ENCODE peak calls at places on chromosomes 6 and 20, in nine cellular contexts. N is GM12865; K is psoas muscle; T is H9; U is CD8-positive, alpha-beta memory T cell; G is Calu3; W is GDM1; R is substantia nigra; O is cardiac muscle cell. X is an unnamed sample.

GRCh38 chr20:49706548-49707517 is 6.8 kb downstream of the B4GALT5 start:
- DNase-seq in O (no peak), U (no peak), N (no peak), G (no peak), K (no peak), T (no peak), R (no peak), W (no peak), X (no peak)

GRCh38 chr6:14501240-14501639 is 383.7 kb downstream of the CD83 start:
- DNase-seq in K (no peak), R (no peak), U (no peak), T (no peak), O (no peak), G (no peak), W (no peak), N (no peak), X (no peak)

GRCh38 chr6:40734607-40735006 is 147.4 kb upstream of the LRFN2 start:
- DNase-seq in T (no peak), K (no peak), R (no peak), G (no peak), W (no peak), N (no peak), O (no peak), U (no peak), X (no peak)

GRCh38 chr6:108463789-108464188 is 96.9 kb upstream of the FOXO3 start:
- DNase-seq in T (no peak), O (peak), U (no peak), N (no peak), W (no peak), G (no peak), K (no peak), R (no peak), X (no peak)

GRCh38 chr6:144515761-144516160 is 230.6 kb downstream of the UTRN start:
- DNase-seq in R (no peak), K (no peak), G (no peak), U (no peak), T (no peak), W (no peak), O (no peak), N (no peak), X (no peak)

GRCh38 chr6:160040055-160040454 is 71.2 kb downstream of the IGF2R start:
- DNase-seq in W (no peak), G (no peak), T (no peak), U (no peak), N (no peak), R (no peak), O (no peak), K (no peak), X (no peak)

GRCh38 chr6:143549630-143550268 is 38.2 kb upstream of the FUCA2 start:
- DNase-seq in N (peak), R (no peak), W (no peak), K (no peak), T (no peak), G (no peak), U (no peak), O (no peak), X (no peak)

GRCh38 chr20:8795404-8795803 is 273.5 kb upstream of the PLCB4 start:
- DNase-seq in T (no peak), U (no peak), O (peak), K (no peak), G (no peak), R (no peak), N (peak), W (no peak), X (no peak)

GRCh38 chr20:11935754-11936551 is 18.3 kb downstream of the BTBD3 start:
- DNase-seq in T (no peak), R (no peak), W (no peak), G (no peak), O (no peak), K (no peak), N (no peak), U (no peak), X (no peak)

GRCh38 chr6:163455553-163455952 is 41.0 kb downstream of the QKI start:
- DNase-seq in O (no peak), K (no peak), U (no peak), N (no peak), G (no peak), T (no peak), W (no peak), R (no peak), X (no peak)

GRCh38 chr6:145648149-145648548 is 87.2 kb downstream of the EPM2A start:
- DNase-seq in R (no peak), W (no peak), O (no peak), N (no peak), G (no peak), U (no peak), T (no peak), K (no peak), X (no peak)

GRCh38 chr6:36592221-36592655 is 1.9 kb upstream of the SRSF3 start:
- DNase-seq in N (peak), W (no peak), G (no peak), K (no peak), T (no peak), O (no peak), U (peak), R (no peak), X (peak)

GRCh38 chr20:51445591-51445990 is 96.9 kb downstream of the NFATC2 start:
- DNase-seq in K (no peak), N (no peak), R (no peak), O (no peak), T (no peak), G (no peak), U (no peak), W (no peak), X (no peak)

GRCh38 chr6:166559211-166559610 is 27.3 kb downstream of the RAMACL start:
- DNase-seq in G (no peak), N (no peak), O (peak), R (no peak), T (no peak), W (no peak), U (no peak), K (no peak), X (no peak)

GRCh38 chr20:44067650-44068081 is 119.3 kb downstream of the JPH2 start:
- DNase-seq in R (no peak), U (no peak), W (no peak), T (no peak), K (no peak), N (no peak), G (no peak), O (no peak), X (no peak)

GRCh38 chr6:102981631-102982030 is 1588.1 kb downstream of the GRIK2 start:
- DNase-seq in K (no peak), T (no peak), W (no peak), G (no peak), U (no peak), O (no peak), R (no peak), N (no peak), X (no peak)

GRCh38 chr6:142975272-142975805 is 30.4 kb upstream of the HIVEP2 start:
- DNase-seq in K (no peak), T (no peak), N (no peak), U (no peak), G (no peak), O (no peak), W (no peak), R (no peak), X (no peak)

GRCh38 chr6:146347690-146348089 is 195.9 kb upstream of the RAB32 start:
- DNase-seq in K (no peak), T (no peak), O (no peak), G (no peak), W (no peak), U (no peak), N (no peak), R (no peak), X (no peak)

GRCh38 chr6:38715016-38715809 is at the start of gene DNAH8:
- DNase-seq in T (no peak), K (no peak), O (peak), U (no peak), W (no peak), R (no peak), G (peak), N (no peak), X (no peak)

GRCh38 chr6:13523826-13524622 is 36.6 kb upstream of the GFOD1 start:
- DNase-seq in N (no peak), U (no peak), G (no peak), O (no peak), W (no peak), T (no peak), K (no peak), R (no peak), X (peak)

GRCh38 chr6:62808575-62809293 is 402.5 kb upstream of the FKBP1C start:
- DNase-seq in U (no peak), R (no peak), T (no peak), K (no peak), G (no peak), O (no peak), W (no peak), N (no peak), X (no peak)

GRCh38 chr6:21846541-21847451 is 253.2 kb downstream of the SOX4 start:
- DNase-seq in O (no peak), R (no peak), W (no peak), G (peak), K (no peak), N (peak), U (no peak), T (peak), X (peak)

GRCh38 chr6:23477576-23477975 is 648.4 kb upstream of the NRSN1 start:
- DNase-seq in U (no peak), N (no peak), K (no peak), T (no peak), O (no peak), W (no peak), R (no peak), G (no peak), X (no peak)

GRCh38 chr6:13712485-13712990 is 903 bp upstream of the RANBP9 start:
- DNase-seq in G (no peak), R (no peak), T (no peak), U (no peak), W (no peak), O (peak), N (peak), K (no peak), X (peak)

GRCh38 chr6:161631676-161632194 is 357.9 kb upstream of the AGPAT4 start:
- DNase-seq in U (no peak), W (no peak), O (peak), G (no peak), N (no peak), R (no peak), T (no peak), K (no peak), X (no peak)

GRCh38 chr20:2131366-2131765 is 29.7 kb downstream of the STK35 start:
- DNase-seq in K (no peak), G (no peak), W (no peak), O (peak), T (no peak), R (no peak), N (no peak), U (no peak), X (no peak)